ENCODE peak calls at places on chromosomes 3 and 15, in eight cellular contexts. Q, W, M, H, R, V, F and S are unnamed samples.

GRCh38 chr3:98994128-98994762 is 92.8 kb upstream of the DCBLD2 start:
- DNase-seq in Q (no peak), W (no peak), M (peak; percentile 66), H (peak; percentile 69), R (peak; percentile 84), V (peak; percentile 40), F (peak; percentile 48), S (peak; percentile 87)

GRCh38 chr3:36557708-36558100 is 177.4 kb downstream of the STAC start:
- DNase-seq in Q (no peak), W (no peak), M (no peak), H (no peak), R (no peak), V (no peak), F (no peak), S (no peak)

GRCh38 chr3:171277456-171278406 is 182.5 kb downstream of the TNIK start:
- DNase-seq in Q (no peak), W (no peak), M (no peak), H (no peak), R (peak; percentile 16), V (no peak), F (no peak), S (no peak)

GRCh38 chr15:65633752-65634151 is 12.0 kb downstream of the SLC24A1 start:
- DNase-seq in Q (no peak), W (no peak), M (no peak), H (no peak), R (no peak), V (no peak), F (no peak), S (no peak)

GRCh38 chr15:70762469-70763119 is 764 bp downstream of the UACA start:
- DNase-seq in Q (no peak), W (no peak), M (peak; percentile 31), H (peak; percentile 44), R (peak; percentile 62), V (no peak), F (no peak), S (peak; percentile 86)

GRCh38 chr15:62957130-62957529 is 85.4 kb upstream of the TPM1 start:
- DNase-seq in Q (no peak), W (no peak), M (no peak), H (no peak), R (no peak), V (no peak), F (no peak), S (no peak)

GRCh38 chr15:66390670-66391069 is 4.0 kb downstream of the MAP2K1 start:
- DNase-seq in Q (no peak), W (no peak), M (no peak), H (peak; percentile 35), R (no peak), V (peak; percentile 86), F (no peak), S (no peak)

GRCh38 chr3:19947549-19948071 is 713 bp downstream of the RAB5A start:
- DNase-seq in Q (no peak), W (no peak), M (peak; percentile 66), H (peak; percentile 40), R (peak; percentile 30), V (peak; percentile 27), F (no peak), S (peak; percentile 28)

GRCh38 chr3:51686512-51687215 is 15.6 kb downstream of the TEX264 start:
- DNase-seq in Q (no peak), W (no peak), M (peak; percentile 96), H (peak; percentile 37), R (peak; percentile 66), V (peak; percentile 88), F (no peak), S (peak; percentile 15)

GRCh38 chr3:69417541-69418078 is 31.7 kb upstream of the FRMD4B start:
- DNase-seq in Q (no peak), W (no peak), M (no peak), H (no peak), R (no peak), V (no peak), F (no peak), S (no peak)

GRCh38 chr15:74201656-74202420 is 749 bp downstream of the STRA6 start:
- DNase-seq in Q (no peak), W (no peak), M (peak; percentile 29), H (no peak), R (no peak), V (no peak), F (no peak), S (peak; percentile 95)

GRCh38 chr15:63048986-63049665 is 6.6 kb downstream of the TPM1 start:
- DNase-seq in Q (no peak), W (peak; percentile 34), M (peak; percentile 68), H (peak; percentile 41), R (peak; percentile 61), V (peak; percentile 40), F (no peak), S (peak; percentile 69)

GRCh38 chr3:158160958-158161357 is 51.1 kb downstream of the RSRC1 start:
- DNase-seq in Q (no peak), W (no peak), M (peak; percentile 27), H (peak; percentile 83), R (peak; percentile 45), V (peak; percentile 7), F (peak; percentile 81), S (peak; percentile 76)

GRCh38 chr3:112038863-112039262 is 4.3 kb downstream of the TMPRSS7 start:
- DNase-seq in Q (no peak), W (no peak), M (peak; percentile 24), H (peak; percentile 79), R (no peak), V (no peak), F (no peak), S (peak; percentile 53)

GRCh38 chr3:4432233-4432632 is 34.8 kb downstream of the SUMF1 start:
- DNase-seq in Q (no peak), W (no peak), M (no peak), H (no peak), R (no peak), V (no peak), F (no peak), S (no peak)

GRCh38 chr3:100238599-100238998 is 22.2 kb upstream of the TBC1D23 start:
- DNase-seq in Q (no peak), W (no peak), M (no peak), H (no peak), R (no peak), V (no peak), F (no peak), S (no peak)

GRCh38 chr3:34056951-34057390 is 258.5 kb downstream of the PDCD6IP start:
- DNase-seq in Q (no peak), W (no peak), M (peak; percentile 8), H (no peak), R (no peak), V (no peak), F (no peak), S (peak; percentile 35)

GRCh38 chr3:183988216-183988790 is 29.4 kb downstream of the ABCC5 start:
- DNase-seq in Q (no peak), W (no peak), M (peak; percentile 81), H (peak; percentile 94), R (peak; percentile 51), V (no peak), F (peak; percentile 52), S (peak; percentile 94)

GRCh38 chr3:128550113-128550440 is 57.1 kb upstream of the GATA2 start:
- DNase-seq in Q (no peak), W (no peak), M (no peak), H (no peak), R (no peak), V (no peak), F (no peak), S (no peak)